ENCODE peak calls at places on chromosomes 3 and 15, in nine cellular contexts. One of them, this sample, is unnamed.

GRCh38 chr3:40873934-40874699 is 325.2 kb upstream of the CTNNB1 start:
- DNase-seq in NCI-H1092: no peak
- DNase-seq in CD8-positive, alpha-beta T cell: no peak
- DNase-seq in Caki2: no peak
- DNase-seq in skeletal muscle cell: no peak
- DNase-seq in M059J: no peak
- DNase-seq in HTR-8/SVneo: no peak
- DNase-seq in MM.1S: no peak
- DNase-seq in activated CD8-positive, alpha-beta memory T cell treated with anti-CD3 and anti-CD28 coated beads for 48 hours: no peak
- DNase-seq in this sample: no peak

GRCh38 chr3:144324061-144324460 is 352.4 kb downstream of the DIPK2A start:
- DNase-seq in skeletal muscle cell: no peak
- DNase-seq in activated CD8-positive, alpha-beta memory T cell treated with anti-CD3 and anti-CD28 coated beads for 48 hours: no peak
- DNase-seq in M059J: no peak
- DNase-seq in MM.1S: no peak
- DNase-seq in Caki2: no peak
- DNase-seq in HTR-8/SVneo: no peak
- DNase-seq in CD8-positive, alpha-beta T cell: no peak
- DNase-seq in NCI-H1092: no peak
- DNase-seq in this sample: no peak

GRCh38 chr15:71790081-71790480 is 20.3 kb upstream of the NR2E3 start:
- DNase-seq in skeletal muscle cell: no peak
- DNase-seq in Caki2: peak; percentile 70
- DNase-seq in M059J: peak; percentile 80
- DNase-seq in NCI-H1092: no peak
- DNase-seq in activated CD8-positive, alpha-beta memory T cell treated with anti-CD3 and anti-CD28 coated beads for 48 hours: no peak
- DNase-seq in CD8-positive, alpha-beta T cell: no peak
- DNase-seq in HTR-8/SVneo: peak; percentile 72
- DNase-seq in MM.1S: no peak
- DNase-seq in this sample: peak; percentile 41

GRCh38 chr15:50415752-50416404 is 8.3 kb upstream of the USP8 start:
- DNase-seq in Caki2: peak; percentile 41
- DNase-seq in CD8-positive, alpha-beta T cell: no peak
- DNase-seq in activated CD8-positive, alpha-beta memory T cell treated with anti-CD3 and anti-CD28 coated beads for 48 hours: no peak
- DNase-seq in HTR-8/SVneo: no peak
- DNase-seq in MM.1S: no peak
- DNase-seq in skeletal muscle cell: no peak
- DNase-seq in M059J: no peak
- DNase-seq in NCI-H1092: no peak
- DNase-seq in this sample: no peak

GRCh38 chr15:72722071-72722696 is 36.2 kb downstream of the BBS4 start:
- DNase-seq in M059J: peak; percentile 63
- DNase-seq in activated CD8-positive, alpha-beta memory T cell treated with anti-CD3 and anti-CD28 coated beads for 48 hours: peak; percentile 23
- DNase-seq in NCI-H1092: no peak
- DNase-seq in CD8-positive, alpha-beta T cell: peak; percentile 53
- DNase-seq in skeletal muscle cell: peak; percentile 28
- DNase-seq in MM.1S: peak; percentile 76
- DNase-seq in Caki2: peak; percentile 25
- DNase-seq in HTR-8/SVneo: peak; percentile 56
- DNase-seq in this sample: peak; percentile 6

GRCh38 chr3:115901008-115901407 is 277.7 kb downstream of the GAP43 start:
- DNase-seq in NCI-H1092: no peak
- DNase-seq in Caki2: no peak
- DNase-seq in HTR-8/SVneo: no peak
- DNase-seq in activated CD8-positive, alpha-beta memory T cell treated with anti-CD3 and anti-CD28 coated beads for 48 hours: no peak
- DNase-seq in MM.1S: no peak
- DNase-seq in M059J: no peak
- DNase-seq in CD8-positive, alpha-beta T cell: no peak
- DNase-seq in skeletal muscle cell: no peak
- DNase-seq in this sample: no peak

GRCh38 chr3:66363133-66363532 is 137.7 kb downstream of the LRIG1 start:
- DNase-seq in CD8-positive, alpha-beta T cell: no peak
- DNase-seq in skeletal muscle cell: no peak
- DNase-seq in HTR-8/SVneo: peak; percentile 10
- DNase-seq in Caki2: no peak
- DNase-seq in M059J: peak; percentile 3
- DNase-seq in MM.1S: no peak
- DNase-seq in activated CD8-positive, alpha-beta memory T cell treated with anti-CD3 and anti-CD28 coated beads for 48 hours: no peak
- DNase-seq in NCI-H1092: no peak
- DNase-seq in this sample: no peak

GRCh38 chr15:39145854-39146253 is 435.0 kb upstream of the THBS1 start:
- DNase-seq in HTR-8/SVneo: no peak
- DNase-seq in MM.1S: no peak
- DNase-seq in M059J: peak; percentile 62
- DNase-seq in activated CD8-positive, alpha-beta memory T cell treated with anti-CD3 and anti-CD28 coated beads for 48 hours: no peak
- DNase-seq in skeletal muscle cell: no peak
- DNase-seq in Caki2: no peak
- DNase-seq in NCI-H1092: no peak
- DNase-seq in CD8-positive, alpha-beta T cell: no peak
- DNase-seq in this sample: no peak

GRCh38 chr15:68385240-68385561 is 46.8 kb downstream of the ITGA11 start:
- DNase-seq in HTR-8/SVneo: no peak
- DNase-seq in M059J: no peak
- DNase-seq in Caki2: no peak
- DNase-seq in NCI-H1092: no peak
- DNase-seq in skeletal muscle cell: no peak
- DNase-seq in MM.1S: no peak
- DNase-seq in CD8-positive, alpha-beta T cell: no peak
- DNase-seq in activated CD8-positive, alpha-beta memory T cell treated with anti-CD3 and anti-CD28 coated beads for 48 hours: no peak
- DNase-seq in this sample: no peak

This sample was measured in H54.